ENCODE peak calls at places on chromosomes 12 and 14, in nine cellular contexts. One of them, this sample, is unnamed.

GRCh38 chr12:5102261-5102789 is 58.6 kb downstream of the KCNA5 start:
- DNase-seq in tibial nerve: no peak
- DNase-seq in activated T-helper 1 cell treated with anti-CD3 and anti-CD28 coated beads, Interleukin-2, amount 50 U/mL, for 16 hours: no peak
- DNase-seq in CD4-positive, CD25-positive, alpha-beta regulatory T cell: no peak
- DNase-seq in fibroblast of mammary gland: peak
- DNase-seq in CD8-positive, alpha-beta T cell: no peak
- DNase-seq in BE2C: no peak
- DNase-seq in SW 1271: no peak
- DNase-seq in GOT3: no peak
- DNase-seq in this sample: no peak

GRCh38 chr12:94545937-94546771 is 86.5 kb upstream of the CEP83 start:
- DNase-seq in tibial nerve: no peak
- DNase-seq in activated T-helper 1 cell treated with anti-CD3 and anti-CD28 coated beads, Interleukin-2, amount 50 U/mL, for 16 hours: no peak
- DNase-seq in CD4-positive, CD25-positive, alpha-beta regulatory T cell: no peak
- DNase-seq in fibroblast of mammary gland: peak
- DNase-seq in CD8-positive, alpha-beta T cell: no peak
- DNase-seq in BE2C: peak
- DNase-seq in SW 1271: no peak
- DNase-seq in GOT3: no peak
- DNase-seq in this sample: no peak

GRCh38 chr12:29572938-29573337 is 75.5 kb upstream of the OVCH1 start:
- DNase-seq in tibial nerve: no peak
- DNase-seq in activated T-helper 1 cell treated with anti-CD3 and anti-CD28 coated beads, Interleukin-2, amount 50 U/mL, for 16 hours: no peak
- DNase-seq in CD4-positive, CD25-positive, alpha-beta regulatory T cell: no peak
- DNase-seq in fibroblast of mammary gland: no peak
- DNase-seq in CD8-positive, alpha-beta T cell: no peak
- DNase-seq in BE2C: no peak
- DNase-seq in SW 1271: no peak
- DNase-seq in GOT3: no peak
- DNase-seq in this sample: no peak

GRCh38 chr14:103334644-103335603 is 887 bp downstream of the EIF5 start:
- DNase-seq in tibial nerve: peak
- DNase-seq in activated T-helper 1 cell treated with anti-CD3 and anti-CD28 coated beads, Interleukin-2, amount 50 U/mL, for 16 hours: peak
- DNase-seq in CD4-positive, CD25-positive, alpha-beta regulatory T cell: peak
- DNase-seq in fibroblast of mammary gland: peak
- DNase-seq in CD8-positive, alpha-beta T cell: peak
- DNase-seq in BE2C: peak
- DNase-seq in SW 1271: no peak
- DNase-seq in GOT3: peak
- DNase-seq in this sample: peak

GRCh38 chr14:105477659-105478623 is 3.3 kb downstream of the CRIP2 start:
- DNase-seq in tibial nerve: no peak
- DNase-seq in activated T-helper 1 cell treated with anti-CD3 and anti-CD28 coated beads, Interleukin-2, amount 50 U/mL, for 16 hours: no peak
- DNase-seq in CD4-positive, CD25-positive, alpha-beta regulatory T cell: peak
- DNase-seq in fibroblast of mammary gland: no peak
- DNase-seq in CD8-positive, alpha-beta T cell: peak
- DNase-seq in BE2C: no peak
- DNase-seq in SW 1271: no peak
- DNase-seq in GOT3: no peak
- DNase-seq in this sample: no peak

GRCh38 chr14:36091096-36091495 is 85.4 kb downstream of the PTCSC3 start:
- DNase-seq in tibial nerve: no peak
- DNase-seq in activated T-helper 1 cell treated with anti-CD3 and anti-CD28 coated beads, Interleukin-2, amount 50 U/mL, for 16 hours: no peak
- DNase-seq in CD4-positive, CD25-positive, alpha-beta regulatory T cell: no peak
- DNase-seq in fibroblast of mammary gland: peak
- DNase-seq in CD8-positive, alpha-beta T cell: no peak
- DNase-seq in BE2C: peak
- DNase-seq in SW 1271: no peak
- DNase-seq in GOT3: peak
- DNase-seq in this sample: no peak

GRCh38 chr14:64110832-64111231 is 183.3 kb downstream of the ESR2 start:
- DNase-seq in tibial nerve: no peak
- DNase-seq in activated T-helper 1 cell treated with anti-CD3 and anti-CD28 coated beads, Interleukin-2, amount 50 U/mL, for 16 hours: no peak
- DNase-seq in CD4-positive, CD25-positive, alpha-beta regulatory T cell: no peak
- DNase-seq in fibroblast of mammary gland: peak
- DNase-seq in CD8-positive, alpha-beta T cell: no peak
- DNase-seq in BE2C: no peak
- DNase-seq in SW 1271: no peak
- DNase-seq in GOT3: no peak
- DNase-seq in this sample: no peak

GRCh38 chr12:127567531-127567930 is 699.4 kb upstream of the TMEM132C start:
- DNase-seq in tibial nerve: no peak
- DNase-seq in activated T-helper 1 cell treated with anti-CD3 and anti-CD28 coated beads, Interleukin-2, amount 50 U/mL, for 16 hours: no peak
- DNase-seq in CD4-positive, CD25-positive, alpha-beta regulatory T cell: no peak
- DNase-seq in fibroblast of mammary gland: no peak
- DNase-seq in CD8-positive, alpha-beta T cell: no peak
- DNase-seq in BE2C: no peak
- DNase-seq in SW 1271: no peak
- DNase-seq in GOT3: no peak
- DNase-seq in this sample: no peak

GRCh38 chr12:48998497-48999353 is 450 bp downstream of the DDN start:
- DNase-seq in tibial nerve: no peak
- DNase-seq in activated T-helper 1 cell treated with anti-CD3 and anti-CD28 coated beads, Interleukin-2, amount 50 U/mL, for 16 hours: no peak
- DNase-seq in CD4-positive, CD25-positive, alpha-beta regulatory T cell: no peak
- DNase-seq in fibroblast of mammary gland: peak
- DNase-seq in CD8-positive, alpha-beta T cell: no peak
- DNase-seq in BE2C: no peak
- DNase-seq in SW 1271: no peak
- DNase-seq in GOT3: no peak
- DNase-seq in this sample: no peak

GRCh38 chr12:10243803-10244520 is 31.3 kb downstream of the GABARAPL1 start:
- DNase-seq in tibial nerve: no peak
- DNase-seq in activated T-helper 1 cell treated with anti-CD3 and anti-CD28 coated beads, Interleukin-2, amount 50 U/mL, for 16 hours: no peak
- DNase-seq in CD4-positive, CD25-positive, alpha-beta regulatory T cell: no peak
- DNase-seq in fibroblast of mammary gland: no peak
- DNase-seq in CD8-positive, alpha-beta T cell: peak
- DNase-seq in BE2C: no peak
- DNase-seq in SW 1271: no peak
- DNase-seq in GOT3: no peak
- DNase-seq in this sample: no peak

GRCh38 chr12:53004582-53004981 is 1.7 kb upstream of the EIF4B start:
- DNase-seq in tibial nerve: no peak
- DNase-seq in activated T-helper 1 cell treated with anti-CD3 and anti-CD28 coated beads, Interleukin-2, amount 50 U/mL, for 16 hours: no peak
- DNase-seq in CD4-positive, CD25-positive, alpha-beta regulatory T cell: no peak
- DNase-seq in fibroblast of mammary gland: peak
- DNase-seq in CD8-positive, alpha-beta T cell: no peak
- DNase-seq in BE2C: no peak
- DNase-seq in SW 1271: no peak
- DNase-seq in GOT3: no peak
- DNase-seq in this sample: no peak

GRCh38 chr12:32467959-32468863 is 68.9 kb downstream of the FGD4 start:
- DNase-seq in tibial nerve: no peak
- DNase-seq in activated T-helper 1 cell treated with anti-CD3 and anti-CD28 coated beads, Interleukin-2, amount 50 U/mL, for 16 hours: no peak
- DNase-seq in CD4-positive, CD25-positive, alpha-beta regulatory T cell: no peak
- DNase-seq in fibroblast of mammary gland: no peak
- DNase-seq in CD8-positive, alpha-beta T cell: no peak
- DNase-seq in BE2C: no peak
- DNase-seq in SW 1271: no peak
- DNase-seq in GOT3: no peak
- DNase-seq in this sample: no peak